ENCODE peak calls at places on chromosomes 4 and X, in nine cellular contexts. One of them, this sample, is unnamed.
A peak's percentile ranks its signal among the peaks of the same experiment; 100 is the strongest.

GRCh38 chr4:101345596-101346311 is 1.6 kb downstream of the PPP3CA start:
- DNase-seq in CD8-positive, alpha-beta T cell: peak; percentile 36
- DNase-seq in Calu3: peak; percentile 19
- DNase-seq in transverse colon: peak; percentile 63
- DNase-seq in endodermal cell: peak; percentile 75
- DNase-seq in epithelial cell of esophagus: peak; percentile 38
- DNase-seq in choroid plexus epithelial cell: peak; percentile 54
- DNase-seq in right lobe of liver: peak; percentile 60
- DNase-seq in H1: no peak
- DNase-seq in this sample: peak; percentile 73

GRCh38 chr4:77782102-77782835 is 36.9 kb downstream of the CNOT6L start:
- DNase-seq in CD8-positive, alpha-beta T cell: no peak
- DNase-seq in Calu3: no peak
- DNase-seq in transverse colon: no peak
- DNase-seq in endodermal cell: no peak
- DNase-seq in epithelial cell of esophagus: no peak
- DNase-seq in choroid plexus epithelial cell: no peak
- DNase-seq in right lobe of liver: no peak
- DNase-seq in H1: no peak
- DNase-seq in this sample: no peak

GRCh38 chr4:54898163-54898562 is 227.2 kb downstream of the KDR start:
- DNase-seq in CD8-positive, alpha-beta T cell: no peak
- DNase-seq in Calu3: no peak
- DNase-seq in transverse colon: no peak
- DNase-seq in endodermal cell: peak; percentile 6
- DNase-seq in epithelial cell of esophagus: no peak
- DNase-seq in choroid plexus epithelial cell: peak; percentile 17
- DNase-seq in right lobe of liver: no peak
- DNase-seq in H1: no peak
- DNase-seq in this sample: no peak

GRCh38 chr4:63090641-63091040 is 1318.6 kb downstream of the TECRL start:
- DNase-seq in CD8-positive, alpha-beta T cell: no peak
- DNase-seq in Calu3: no peak
- DNase-seq in transverse colon: no peak
- DNase-seq in endodermal cell: no peak
- DNase-seq in epithelial cell of esophagus: no peak
- DNase-seq in choroid plexus epithelial cell: no peak
- DNase-seq in right lobe of liver: no peak
- DNase-seq in H1: no peak
- DNase-seq in this sample: no peak

GRCh38 chr4:154164931-154165839 is 326.4 kb downstream of the DCHS2 start:
- DNase-seq in CD8-positive, alpha-beta T cell: no peak
- DNase-seq in Calu3: peak; percentile 12
- DNase-seq in transverse colon: no peak
- DNase-seq in endodermal cell: no peak
- DNase-seq in epithelial cell of esophagus: peak; percentile 53
- DNase-seq in choroid plexus epithelial cell: peak; percentile 88
- DNase-seq in right lobe of liver: no peak
- DNase-seq in H1: no peak
- DNase-seq in this sample: peak; percentile 9

GRCh38 chrX:150258176-150258425 is 105.0 kb upstream of the MAMLD1 start:
- DNase-seq in CD8-positive, alpha-beta T cell: no peak
- DNase-seq in Calu3: no peak
- DNase-seq in transverse colon: no peak
- DNase-seq in endodermal cell: no peak
- DNase-seq in epithelial cell of esophagus: no peak
- DNase-seq in choroid plexus epithelial cell: no peak
- DNase-seq in right lobe of liver: no peak
- DNase-seq in H1: no peak
- DNase-seq in this sample: no peak

GRCh38 chrX:153969904-153970397 is 1.7 kb downstream of the HCFC1 start:
- DNase-seq in CD8-positive, alpha-beta T cell: no peak
- DNase-seq in Calu3: no peak
- DNase-seq in transverse colon: no peak
- DNase-seq in endodermal cell: no peak
- DNase-seq in epithelial cell of esophagus: no peak
- DNase-seq in choroid plexus epithelial cell: peak; percentile 44
- DNase-seq in right lobe of liver: no peak
- DNase-seq in H1: no peak
- DNase-seq in this sample: no peak

GRCh38 chr4:40194602-40195161 is 2.1 kb upstream of the RHOH start:
- DNase-seq in CD8-positive, alpha-beta T cell: no peak
- DNase-seq in Calu3: no peak
- DNase-seq in transverse colon: peak; percentile 46
- DNase-seq in endodermal cell: no peak
- DNase-seq in epithelial cell of esophagus: no peak
- DNase-seq in choroid plexus epithelial cell: peak; percentile 88
- DNase-seq in right lobe of liver: no peak
- DNase-seq in H1: no peak
- DNase-seq in this sample: no peak

GRCh38 chr4:113707013-113707412 is 54.5 kb downstream of the CAMK2D start:
- DNase-seq in CD8-positive, alpha-beta T cell: no peak
- DNase-seq in Calu3: no peak
- DNase-seq in transverse colon: no peak
- DNase-seq in endodermal cell: no peak
- DNase-seq in epithelial cell of esophagus: peak; percentile 18
- DNase-seq in choroid plexus epithelial cell: no peak
- DNase-seq in right lobe of liver: no peak
- DNase-seq in H1: no peak
- DNase-seq in this sample: no peak

GRCh38 chr4:8916914-8917305 is 45.3 kb upstream of the HMX1 start:
- DNase-seq in CD8-positive, alpha-beta T cell: no peak
- DNase-seq in Calu3: no peak
- DNase-seq in transverse colon: no peak
- DNase-seq in endodermal cell: no peak
- DNase-seq in epithelial cell of esophagus: no peak
- DNase-seq in choroid plexus epithelial cell: no peak
- DNase-seq in right lobe of liver: no peak
- DNase-seq in H1: no peak
- DNase-seq in this sample: no peak

GRCh38 chr4:82201805-82202636 is 171.8 kb downstream of the HNRNPD start:
- DNase-seq in CD8-positive, alpha-beta T cell: peak; percentile 6
- DNase-seq in Calu3: peak; percentile 62
- DNase-seq in transverse colon: peak; percentile 35
- DNase-seq in endodermal cell: peak; percentile 87
- DNase-seq in epithelial cell of esophagus: peak; percentile 64
- DNase-seq in choroid plexus epithelial cell: peak; percentile 72
- DNase-seq in right lobe of liver: no peak
- DNase-seq in H1: no peak
- DNase-seq in this sample: peak; percentile 18

GRCh38 chr4:2412534-2412884 is 5.9 kb downstream of the ZFYVE28 start:
- DNase-seq in CD8-positive, alpha-beta T cell: peak; percentile 56
- DNase-seq in Calu3: no peak
- DNase-seq in transverse colon: peak; percentile 83
- DNase-seq in endodermal cell: no peak
- DNase-seq in epithelial cell of esophagus: peak; percentile 41
- DNase-seq in choroid plexus epithelial cell: no peak
- DNase-seq in right lobe of liver: no peak
- DNase-seq in H1: no peak
- DNase-seq in this sample: peak; percentile 69

GRCh38 chr4:140251566-140251965 is 97.6 kb upstream of the MAML3 start:
- DNase-seq in CD8-positive, alpha-beta T cell: no peak
- DNase-seq in Calu3: no peak
- DNase-seq in transverse colon: no peak
- DNase-seq in endodermal cell: no peak
- DNase-seq in epithelial cell of esophagus: peak; percentile 86
- DNase-seq in choroid plexus epithelial cell: no peak
- DNase-seq in right lobe of liver: no peak
- DNase-seq in H1: no peak
- DNase-seq in this sample: no peak

GRCh38 chr4:3367866-3368265 is 73.9 kb upstream of the HGFAC start:
- DNase-seq in CD8-positive, alpha-beta T cell: no peak
- DNase-seq in Calu3: no peak
- DNase-seq in transverse colon: no peak
- DNase-seq in endodermal cell: no peak
- DNase-seq in epithelial cell of esophagus: no peak
- DNase-seq in choroid plexus epithelial cell: no peak
- DNase-seq in right lobe of liver: no peak
- DNase-seq in H1: no peak
- DNase-seq in this sample: no peak

GRCh38 chr4:125735107-125735506 is 420.4 kb downstream of the FAT4 start:
- DNase-seq in CD8-positive, alpha-beta T cell: no peak
- DNase-seq in Calu3: peak; percentile 49
- DNase-seq in transverse colon: no peak
- DNase-seq in endodermal cell: peak; percentile 80
- DNase-seq in epithelial cell of esophagus: peak; percentile 88
- DNase-seq in choroid plexus epithelial cell: peak; percentile 99
- DNase-seq in right lobe of liver: no peak
- DNase-seq in H1: no peak
- DNase-seq in this sample: no peak

GRCh38 chr4:153084939-153085630 is 119.2 kb upstream of the TRIM2 start:
- DNase-seq in CD8-positive, alpha-beta T cell: peak; percentile 75
- DNase-seq in Calu3: peak; percentile 83
- DNase-seq in transverse colon: peak; percentile 80
- DNase-seq in endodermal cell: peak; percentile 96
- DNase-seq in epithelial cell of esophagus: peak; percentile 79
- DNase-seq in choroid plexus epithelial cell: peak; percentile 76
- DNase-seq in right lobe of liver: peak; percentile 77
- DNase-seq in H1: peak; percentile 38
- DNase-seq in this sample: peak; percentile 63

GRCh38 chr4:158170691-158171455 is 2.0 kb downstream of the GASK1B start:
- DNase-seq in CD8-positive, alpha-beta T cell: no peak
- DNase-seq in Calu3: peak; percentile 71
- DNase-seq in transverse colon: peak; percentile 45
- DNase-seq in endodermal cell: peak; percentile 76
- DNase-seq in epithelial cell of esophagus: peak; percentile 94
- DNase-seq in choroid plexus epithelial cell: peak; percentile 53
- DNase-seq in right lobe of liver: peak; percentile 66
- DNase-seq in H1: no peak
- DNase-seq in this sample: peak; percentile 34

GRCh38 chr4:121339824-121340223 is 41.0 kb downstream of the QRFPR start:
- DNase-seq in CD8-positive, alpha-beta T cell: no peak
- DNase-seq in Calu3: no peak
- DNase-seq in transverse colon: no peak
- DNase-seq in endodermal cell: no peak
- DNase-seq in epithelial cell of esophagus: no peak
- DNase-seq in choroid plexus epithelial cell: no peak
- DNase-seq in right lobe of liver: no peak
- DNase-seq in H1: no peak
- DNase-seq in this sample: no peak

GRCh38 chr4:134132086-134132783 is 69.4 kb downstream of the PABPC4L start:
- DNase-seq in CD8-positive, alpha-beta T cell: no peak
- DNase-seq in Calu3: no peak
- DNase-seq in transverse colon: no peak
- DNase-seq in endodermal cell: no peak
- DNase-seq in epithelial cell of esophagus: no peak
- DNase-seq in choroid plexus epithelial cell: no peak
- DNase-seq in right lobe of liver: no peak
- DNase-seq in H1: no peak
- DNase-seq in this sample: no peak
- TF ChIP-seq CTCF in CD8-positive, alpha-beta T cell: no peak
- TF ChIP-seq CTCF in Calu3: no peak
- TF ChIP-seq CTCF in transverse colon: no peak
- TF ChIP-seq CTCF in endodermal cell: peak; percentile 59
- TF ChIP-seq CTCF in epithelial cell of esophagus: no peak
- TF ChIP-seq CTCF in choroid plexus epithelial cell: no peak
- TF ChIP-seq CTCF in right lobe of liver: no peak
- TF ChIP-seq CTCF in H1: no peak
- TF ChIP-seq CTCF in this sample: no peak

GRCh38 chrX:68823413-68824151 is 5.2 kb upstream of the EFNB1 start:
- DNase-seq in CD8-positive, alpha-beta T cell: no peak
- DNase-seq in Calu3: no peak
- DNase-seq in transverse colon: no peak
- DNase-seq in endodermal cell: no peak
- DNase-seq in epithelial cell of esophagus: no peak
- DNase-seq in choroid plexus epithelial cell: no peak
- DNase-seq in right lobe of liver: no peak
- DNase-seq in H1: no peak
- DNase-seq in this sample: no peak
- TF ChIP-seq CTCF in CD8-positive, alpha-beta T cell: no peak
- TF ChIP-seq CTCF in Calu3: no peak
- TF ChIP-seq CTCF in transverse colon: no peak
- TF ChIP-seq CTCF in endodermal cell: no peak
- TF ChIP-seq CTCF in epithelial cell of esophagus: peak; percentile 12
- TF ChIP-seq CTCF in choroid plexus epithelial cell: no peak
- TF ChIP-seq CTCF in right lobe of liver: no peak
- TF ChIP-seq CTCF in H1: no peak
- TF ChIP-seq CTCF in this sample: no peak

GRCh38 chr4:65924843-65925242 is 254.6 kb upstream of the EPHA5 start:
- DNase-seq in CD8-positive, alpha-beta T cell: no peak
- DNase-seq in Calu3: no peak
- DNase-seq in transverse colon: no peak
- DNase-seq in endodermal cell: no peak
- DNase-seq in epithelial cell of esophagus: no peak
- DNase-seq in choroid plexus epithelial cell: no peak
- DNase-seq in right lobe of liver: no peak
- DNase-seq in H1: no peak
- DNase-seq in this sample: no peak
- TF ChIP-seq CTCF in CD8-positive, alpha-beta T cell: no peak
- TF ChIP-seq CTCF in Calu3: no peak
- TF ChIP-seq CTCF in transverse colon: no peak
- TF ChIP-seq CTCF in endodermal cell: no peak
- TF ChIP-seq CTCF in epithelial cell of esophagus: no peak
- TF ChIP-seq CTCF in choroid plexus epithelial cell: no peak
- TF ChIP-seq CTCF in right lobe of liver: no peak
- TF ChIP-seq CTCF in H1: no peak
- TF ChIP-seq CTCF in this sample: no peak

DNA sequence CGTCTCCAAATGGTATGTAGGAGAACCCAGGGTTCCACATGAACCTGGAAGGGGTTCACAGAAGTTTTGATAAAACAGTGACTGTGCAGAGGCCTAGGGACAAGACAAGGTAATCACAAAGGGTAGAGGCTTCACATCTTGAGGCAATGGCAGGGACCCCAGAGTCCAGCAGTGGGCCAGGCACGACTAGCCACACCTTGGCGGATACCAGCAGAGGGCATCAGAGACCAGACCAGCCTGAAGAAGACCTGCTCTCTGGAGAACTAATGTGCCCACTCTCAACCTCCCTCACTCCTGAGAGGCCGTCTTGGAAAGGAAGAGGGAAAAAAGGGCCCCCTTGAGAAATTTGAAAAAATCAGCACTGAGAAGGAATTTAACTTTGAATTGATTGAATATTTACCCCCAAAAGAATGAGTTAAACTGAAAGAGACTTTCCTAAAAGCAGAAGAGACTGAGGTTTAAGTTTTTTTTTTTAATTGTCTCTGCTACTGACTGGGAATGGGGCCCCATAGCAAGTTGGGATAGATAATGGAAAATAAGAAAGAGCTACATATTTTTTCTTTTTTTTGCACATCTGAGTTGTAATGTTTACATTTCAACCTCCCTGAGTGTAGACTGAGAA is 243.8 kb upstream of the JADE1 start:
- DNase-seq in CD8-positive, alpha-beta T cell: no peak
- DNase-seq in Calu3: peak; percentile 75
- DNase-seq in transverse colon: peak; percentile 54
- DNase-seq in endodermal cell: peak; percentile 91
- DNase-seq in epithelial cell of esophagus: peak; percentile 44
- DNase-seq in choroid plexus epithelial cell: peak; percentile 48
- DNase-seq in right lobe of liver: peak; percentile 58
- DNase-seq in H1: peak; percentile 53
- DNase-seq in this sample: peak; percentile 31
- TF ChIP-seq CTCF in CD8-positive, alpha-beta T cell: no peak
- TF ChIP-seq CTCF in Calu3: peak; percentile 49
- TF ChIP-seq CTCF in transverse colon: peak; percentile 57
- TF ChIP-seq CTCF in endodermal cell: peak; percentile 84
- TF ChIP-seq CTCF in epithelial cell of esophagus: peak; percentile 72
- TF ChIP-seq CTCF in choroid plexus epithelial cell: peak; percentile 59
- TF ChIP-seq CTCF in right lobe of liver: peak; percentile 53
- TF ChIP-seq CTCF in H1: peak; percentile 92
- TF ChIP-seq CTCF in this sample: peak; percentile 56

This sample was measured in GM13977.